ENCODE peak calls at places on chromosomes 1 and 21, in four cellular contexts. One of them, this sample, is unnamed.

GRCh38 chr21:39515684-39516083 is 63.9 kb downstream of the SH3BGR start:
- DNase-seq in lower leg skin: no peak
- DNase-seq in adrenal gland: no peak
- DNase-seq in endothelial cell of umbilical vein: no peak
- DNase-seq in this sample: no peak

GRCh38 chr1:203592156-203592555 is 34.5 kb upstream of the ATP2B4 start:
- DNase-seq in endothelial cell of umbilical vein: no peak
- DNase-seq in adrenal gland: no peak
- DNase-seq in lower leg skin: no peak
- DNase-seq in this sample: no peak

GRCh38 chr1:61636814-61637213 is 88.1 kb downstream of the TM2D1 start:
- DNase-seq in endothelial cell of umbilical vein: no peak
- DNase-seq in adrenal gland: no peak
- DNase-seq in lower leg skin: no peak
- DNase-seq in this sample: no peak

GRCh38 chr1:72557446-72558049 is 275.2 kb upstream of the NEGR1 start:
- DNase-seq in adrenal gland: no peak
- DNase-seq in lower leg skin: no peak
- DNase-seq in endothelial cell of umbilical vein: peak; percentile 55
- DNase-seq in this sample: no peak

GRCh38 chr1:165823552-165824268 is 3.7 kb upstream of the UCK2 start:
- DNase-seq in adrenal gland: no peak
- DNase-seq in lower leg skin: no peak
- DNase-seq in endothelial cell of umbilical vein: no peak
- DNase-seq in this sample: no peak

GRCh38 chr1:37438037-37438970 is 36.1 kb upstream of the ZC3H12A start:
- DNase-seq in adrenal gland: no peak
- DNase-seq in endothelial cell of umbilical vein: no peak
- DNase-seq in lower leg skin: no peak
- DNase-seq in this sample: no peak

GRCh38 chr1:83418558-83418957 is 580.4 kb downstream of the TTLL7 start:
- DNase-seq in endothelial cell of umbilical vein: no peak
- DNase-seq in adrenal gland: no peak
- DNase-seq in lower leg skin: no peak
- DNase-seq in this sample: no peak

GRCh38 chr21:16455526-16455925 is 725.7 kb downstream of the USP25 start:
- DNase-seq in adrenal gland: no peak
- DNase-seq in lower leg skin: no peak
- DNase-seq in endothelial cell of umbilical vein: no peak
- DNase-seq in this sample: no peak

GRCh38 chr1:44808063-44808937 is at the start of gene BTBD19:
- DNase-seq in lower leg skin: peak; percentile 97
- DNase-seq in adrenal gland: peak; percentile 94
- DNase-seq in endothelial cell of umbilical vein: peak; percentile 88
- DNase-seq in this sample: no peak

DNA sequence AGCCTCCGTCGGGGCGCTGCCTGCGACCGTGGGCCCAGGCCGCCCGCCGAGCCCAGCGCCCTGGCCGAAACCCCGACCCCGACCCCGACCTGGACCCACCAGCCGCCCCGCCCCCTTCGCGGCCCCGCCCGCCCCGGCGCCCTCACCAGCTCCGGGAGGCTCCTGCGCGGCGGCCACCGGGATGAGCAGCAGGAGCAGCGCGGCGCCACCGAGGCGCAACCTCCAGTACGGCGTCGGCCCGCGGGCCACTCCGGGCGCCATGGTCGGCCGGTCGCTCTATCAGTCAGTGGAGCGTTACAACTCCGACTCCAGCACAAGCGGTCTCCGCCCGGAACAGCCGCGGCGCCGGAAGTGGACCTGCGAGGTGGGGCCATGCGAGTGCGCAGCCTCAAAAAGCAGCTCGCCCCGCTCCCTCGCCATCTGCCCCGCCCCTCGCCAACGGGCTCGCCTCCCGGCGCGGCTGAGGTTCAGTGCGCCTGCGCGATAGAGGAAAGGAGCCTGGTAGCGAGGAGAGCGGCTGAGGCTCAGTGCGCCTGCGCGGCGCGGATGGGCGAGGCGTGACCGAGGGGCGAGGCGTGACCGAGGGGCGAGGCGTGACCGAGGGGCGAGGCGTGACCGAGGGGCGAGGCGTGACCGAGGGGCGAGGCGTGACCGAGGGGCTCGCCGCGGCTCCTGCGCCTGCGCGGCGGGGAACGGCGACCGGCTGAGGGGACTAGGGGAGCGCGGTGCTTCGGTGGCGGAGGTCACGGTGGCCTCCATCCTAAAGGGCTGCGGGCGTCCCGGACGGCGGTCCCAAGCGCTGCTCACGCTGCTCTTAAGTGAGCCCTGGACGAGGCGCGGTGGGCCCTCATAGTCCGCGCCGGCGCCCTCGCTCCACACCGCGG is at the start of gene PTTG1IP:
- DNase-seq in adrenal gland: peak; percentile 98
- DNase-seq in lower leg skin: peak; percentile 100
- DNase-seq in endothelial cell of umbilical vein: peak; percentile 99
- DNase-seq in this sample: peak; percentile 100
- TF ChIP-seq POLR2A in adrenal gland: peak; percentile 95
- TF ChIP-seq POLR2A in lower leg skin: no peak
- TF ChIP-seq POLR2A in endothelial cell of umbilical vein: peak; percentile 58
- TF ChIP-seq POLR2A in this sample: peak; percentile 93

GRCh38 chr1:28518745-28519341 is 13.0 kb downstream of the RCC1 start:
- DNase-seq in lower leg skin: no peak
- DNase-seq in endothelial cell of umbilical vein: no peak
- DNase-seq in adrenal gland: peak; percentile 39
- DNase-seq in this sample: no peak
- TF ChIP-seq POLR2A in lower leg skin: no peak
- TF ChIP-seq POLR2A in endothelial cell of umbilical vein: no peak
- TF ChIP-seq POLR2A in adrenal gland: no peak
- TF ChIP-seq POLR2A in this sample: no peak

GRCh38 chr1:11027316-11027715 is 14.9 kb downstream of the TARDBP start:
- DNase-seq in adrenal gland: no peak
- DNase-seq in lower leg skin: peak; percentile 13
- DNase-seq in endothelial cell of umbilical vein: no peak
- DNase-seq in this sample: no peak

GRCh38 chr1:11028018-11028417 is 15.6 kb downstream of the TARDBP start:
- DNase-seq in endothelial cell of umbilical vein: no peak
- DNase-seq in lower leg skin: peak; percentile 43
- DNase-seq in adrenal gland: no peak
- DNase-seq in this sample: no peak

GRCh38 chr1:11026903-11027302 is 14.4 kb downstream of the TARDBP start:
- DNase-seq in endothelial cell of umbilical vein: no peak
- DNase-seq in adrenal gland: no peak
- DNase-seq in lower leg skin: peak; percentile 43
- DNase-seq in this sample: no peak

GRCh38 chr1:11031624-11032262 is 15.3 kb downstream of the MASP2 start:
- DNase-seq in lower leg skin: peak; percentile 58
- DNase-seq in adrenal gland: no peak
- DNase-seq in endothelial cell of umbilical vein: no peak
- DNase-seq in this sample: no peak

GRCh38 chr1:11030865-11031264 is 16.2 kb downstream of the MASP2 start:
- DNase-seq in lower leg skin: peak; percentile 17
- DNase-seq in adrenal gland: no peak
- DNase-seq in endothelial cell of umbilical vein: no peak
- DNase-seq in this sample: no peak
- TF ChIP-seq POLR2A in lower leg skin: no peak
- TF ChIP-seq POLR2A in adrenal gland: no peak
- TF ChIP-seq POLR2A in endothelial cell of umbilical vein: no peak
- TF ChIP-seq POLR2A in this sample: no peak

GRCh38 chr1:27772932-27773731 is at the start of gene STX12:
- DNase-seq in adrenal gland: peak; percentile 98
- DNase-seq in lower leg skin: peak; percentile 100
- DNase-seq in endothelial cell of umbilical vein: peak; percentile 100
- DNase-seq in this sample: peak; percentile 77
- TF ChIP-seq POLR2A in adrenal gland: peak; percentile 93
- TF ChIP-seq POLR2A in lower leg skin: no peak
- TF ChIP-seq POLR2A in endothelial cell of umbilical vein: peak; percentile 88
- TF ChIP-seq POLR2A in this sample: peak; percentile 76

GRCh38 chr1:235127203-235127602 is 1.4 kb downstream of the TOMM20 start:
- DNase-seq in lower leg skin: no peak
- DNase-seq in adrenal gland: no peak
- DNase-seq in endothelial cell of umbilical vein: peak; percentile 41
- DNase-seq in this sample: no peak
- TF ChIP-seq POLR2A in lower leg skin: no peak
- TF ChIP-seq POLR2A in adrenal gland: no peak
- TF ChIP-seq POLR2A in endothelial cell of umbilical vein: no peak
- TF ChIP-seq POLR2A in this sample: no peak

GRCh38 chr1:27532119-27532695 is 42.2 kb upstream of the WASF2 start:
- DNase-seq in lower leg skin: no peak
- DNase-seq in adrenal gland: no peak
- DNase-seq in endothelial cell of umbilical vein: no peak
- DNase-seq in this sample: no peak
- TF ChIP-seq POLR2A in lower leg skin: no peak
- TF ChIP-seq POLR2A in adrenal gland: no peak
- TF ChIP-seq POLR2A in endothelial cell of umbilical vein: no peak
- TF ChIP-seq POLR2A in this sample: no peak

GRCh38 chr1:1309525-1310385 is 1.4 kb downstream of the PUSL1 start:
- DNase-seq in adrenal gland: no peak
- DNase-seq in lower leg skin: no peak
- DNase-seq in endothelial cell of umbilical vein: no peak
- DNase-seq in this sample: no peak
- TF ChIP-seq POLR2A in adrenal gland: no peak
- TF ChIP-seq POLR2A in lower leg skin: no peak
- TF ChIP-seq POLR2A in endothelial cell of umbilical vein: no peak
- TF ChIP-seq POLR2A in this sample: no peak

GRCh38 chr1:17425806-17426205 is 13.7 kb downstream of the RCC2 start:
- DNase-seq in adrenal gland: no peak
- DNase-seq in lower leg skin: no peak
- DNase-seq in endothelial cell of umbilical vein: no peak
- DNase-seq in this sample: no peak
- TF ChIP-seq POLR2A in adrenal gland: no peak
- TF ChIP-seq POLR2A in lower leg skin: no peak
- TF ChIP-seq POLR2A in endothelial cell of umbilical vein: no peak
- TF ChIP-seq POLR2A in this sample: no peak

DNA sequence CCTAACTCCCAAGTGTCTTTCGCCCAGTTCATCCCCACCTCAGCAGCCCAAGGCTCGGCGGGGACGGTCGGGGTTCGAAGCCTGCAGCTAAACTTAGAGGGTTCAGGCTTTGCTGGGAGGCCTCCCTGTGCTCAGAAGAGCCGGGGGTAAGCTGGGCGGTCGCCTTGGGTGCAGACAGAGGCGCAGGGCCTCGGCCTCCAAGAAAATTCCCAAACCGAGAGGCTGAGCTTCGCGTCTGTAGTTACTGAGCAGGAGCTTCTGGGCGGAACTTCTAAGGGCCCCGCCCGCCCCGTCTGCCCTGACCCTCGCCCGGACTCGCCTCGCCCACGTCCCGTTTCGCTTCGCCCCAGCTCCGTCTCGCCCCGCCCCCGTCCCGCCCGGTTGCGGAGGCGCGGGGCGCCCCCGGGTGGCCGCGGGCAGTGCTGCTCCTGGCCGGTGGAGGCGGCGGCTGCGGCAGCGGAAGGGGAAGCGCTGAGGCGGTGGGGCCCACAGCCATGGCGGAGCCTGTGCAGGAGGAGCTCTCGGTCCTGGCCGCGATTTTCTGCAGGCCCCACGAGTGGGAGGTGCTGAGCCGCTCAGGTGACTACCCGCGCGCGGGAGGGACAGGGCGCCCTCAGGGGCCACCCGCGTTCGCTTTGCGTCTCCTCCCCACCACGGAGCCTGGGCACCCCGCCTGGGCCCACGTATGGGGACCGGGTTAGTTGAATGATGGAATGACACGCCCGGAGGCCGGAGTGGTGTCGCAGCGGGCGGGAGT is at the start of gene RWDD3:
- DNase-seq in endothelial cell of umbilical vein: peak; percentile 91
- DNase-seq in lower leg skin: peak; percentile 98
- DNase-seq in adrenal gland: peak; percentile 95
- DNase-seq in this sample: peak; percentile 83
- TF ChIP-seq POLR2A in endothelial cell of umbilical vein: peak; percentile 87
- TF ChIP-seq POLR2A in lower leg skin: no peak
- TF ChIP-seq POLR2A in adrenal gland: peak; percentile 70
- TF ChIP-seq POLR2A in this sample: peak; percentile 77